ENCODE peak calls at places on chromosomes 13 and 19, in nine cellular contexts. One of them, this sample, is unnamed. For H3K36me3, the result is how much of the 10 kb centered on the place peaks cover.

GRCh38 chr13:44271915-44272341 is 101.7 kb upstream of the SERP2 start:
- DNase-seq in astrocyte: no peak
- DNase-seq in bronchial epithelial cell: no peak
- DNase-seq in endothelial cell of umbilical vein: no peak
- DNase-seq in mesenchymal stem cell: peak
- DNase-seq in body of pancreas: no peak
- DNase-seq in thoracic aorta: no peak
- DNase-seq in heart left ventricle: peak
- DNase-seq in cardiac muscle cell: peak
- DNase-seq in this sample: no peak

GRCh38 chr19:7426986-7427385 is 61.8 kb downstream of the PEX11G start:
- DNase-seq in body of pancreas: no peak
- DNase-seq in bronchial epithelial cell: no peak
- DNase-seq in thoracic aorta: no peak
- DNase-seq in cardiac muscle cell: no peak
- DNase-seq in astrocyte: no peak
- DNase-seq in mesenchymal stem cell: no peak
- DNase-seq in heart left ventricle: no peak
- DNase-seq in endothelial cell of umbilical vein: no peak
- DNase-seq in this sample: no peak

GRCh38 chr13:65966991-65967451 is 1263.1 kb downstream of the PCDH9 start:
- DNase-seq in body of pancreas: no peak
- DNase-seq in thoracic aorta: no peak
- DNase-seq in astrocyte: peak
- DNase-seq in mesenchymal stem cell: peak
- DNase-seq in cardiac muscle cell: peak
- DNase-seq in bronchial epithelial cell: peak
- DNase-seq in endothelial cell of umbilical vein: peak
- DNase-seq in heart left ventricle: no peak
- DNase-seq in this sample: no peak

GRCh38 chr19:48760514-48761221 is 5.3 kb downstream of the FGF21 start:
- DNase-seq in heart left ventricle: peak
- DNase-seq in astrocyte: no peak
- DNase-seq in body of pancreas: no peak
- DNase-seq in cardiac muscle cell: no peak
- DNase-seq in thoracic aorta: no peak
- DNase-seq in bronchial epithelial cell: peak
- DNase-seq in mesenchymal stem cell: no peak
- DNase-seq in endothelial cell of umbilical vein: peak
- DNase-seq in this sample: no peak

GRCh38 chr13:44719857-44720671 is 143.9 kb upstream of the TSC22D1 start:
- DNase-seq in body of pancreas: no peak
- DNase-seq in bronchial epithelial cell: no peak
- DNase-seq in astrocyte: peak
- DNase-seq in mesenchymal stem cell: peak
- DNase-seq in heart left ventricle: no peak
- DNase-seq in cardiac muscle cell: no peak
- DNase-seq in thoracic aorta: no peak
- DNase-seq in endothelial cell of umbilical vein: peak
- DNase-seq in this sample: peak

GRCh38 chr13:108070491-108070890 is 144.8 kb downstream of the LIG4 start:
- DNase-seq in bronchial epithelial cell: no peak
- DNase-seq in endothelial cell of umbilical vein: no peak
- DNase-seq in mesenchymal stem cell: no peak
- DNase-seq in body of pancreas: no peak
- DNase-seq in heart left ventricle: no peak
- DNase-seq in astrocyte: no peak
- DNase-seq in thoracic aorta: no peak
- DNase-seq in cardiac muscle cell: no peak
- DNase-seq in this sample: no peak

GRCh38 chr13:49300716-49301589 is 53.2 kb downstream of the CDADC1 start:
- DNase-seq in bronchial epithelial cell: peak
- DNase-seq in cardiac muscle cell: peak
- DNase-seq in astrocyte: peak
- DNase-seq in endothelial cell of umbilical vein: peak
- DNase-seq in body of pancreas: peak
- DNase-seq in thoracic aorta: no peak
- DNase-seq in mesenchymal stem cell: peak
- DNase-seq in heart left ventricle: peak
- DNase-seq in this sample: no peak

GRCh38 chr19:57830071-57830602 is at the start of gene ZNF587B:
- DNase-seq in body of pancreas: peak
- DNase-seq in thoracic aorta: no peak
- DNase-seq in bronchial epithelial cell: peak
- DNase-seq in heart left ventricle: peak
- DNase-seq in mesenchymal stem cell: peak
- DNase-seq in cardiac muscle cell: peak
- DNase-seq in endothelial cell of umbilical vein: peak
- DNase-seq in astrocyte: peak
- DNase-seq in this sample: no peak

GRCh38 chr13:111006508-111007031 is 91.7 kb upstream of the ANKRD10 start:
- DNase-seq in heart left ventricle: peak
- DNase-seq in cardiac muscle cell: no peak
- DNase-seq in bronchial epithelial cell: peak
- DNase-seq in endothelial cell of umbilical vein: peak
- DNase-seq in body of pancreas: peak
- DNase-seq in mesenchymal stem cell: peak
- DNase-seq in astrocyte: peak
- DNase-seq in thoracic aorta: peak
- DNase-seq in this sample: peak

GRCh38 chr13:19587635-19588300 is 26.4 kb upstream of the TPTE2 start:
- DNase-seq in thoracic aorta: no peak
- DNase-seq in astrocyte: peak
- DNase-seq in heart left ventricle: no peak
- DNase-seq in endothelial cell of umbilical vein: peak
- DNase-seq in mesenchymal stem cell: peak
- DNase-seq in bronchial epithelial cell: peak
- DNase-seq in body of pancreas: no peak
- DNase-seq in cardiac muscle cell: no peak
- DNase-seq in this sample: no peak

GRCh38 chr13:36251012-36251411 is 36.7 kb upstream of the SOHLH2 start:
- DNase-seq in body of pancreas: no peak
- DNase-seq in heart left ventricle: no peak
- DNase-seq in cardiac muscle cell: no peak
- DNase-seq in thoracic aorta: no peak
- DNase-seq in astrocyte: no peak
- DNase-seq in endothelial cell of umbilical vein: no peak
- DNase-seq in bronchial epithelial cell: no peak
- DNase-seq in mesenchymal stem cell: no peak
- DNase-seq in this sample: no peak

GRCh38 chr13:46668302-46668720 is 115.3 kb downstream of the LRCH1 start:
- DNase-seq in astrocyte: peak
- DNase-seq in bronchial epithelial cell: peak
- DNase-seq in thoracic aorta: no peak
- DNase-seq in heart left ventricle: peak
- DNase-seq in cardiac muscle cell: no peak
- DNase-seq in body of pancreas: no peak
- DNase-seq in endothelial cell of umbilical vein: peak
- DNase-seq in mesenchymal stem cell: peak
- DNase-seq in this sample: peak

GRCh38 chr13:113992276-113993005 is 18.6 kb upstream of the C13orf46 start:
- DNase-seq in mesenchymal stem cell: no peak
- DNase-seq in body of pancreas: no peak
- DNase-seq in heart left ventricle: no peak
- DNase-seq in astrocyte: no peak
- DNase-seq in endothelial cell of umbilical vein: no peak
- DNase-seq in thoracic aorta: no peak
- DNase-seq in cardiac muscle cell: no peak
- DNase-seq in bronchial epithelial cell: no peak
- DNase-seq in this sample: no peak

GRCh38 chr13:113997845-113998751 is 24.2 kb upstream of the C13orf46 start:
- DNase-seq in cardiac muscle cell: no peak
- DNase-seq in endothelial cell of umbilical vein: no peak
- DNase-seq in astrocyte: no peak
- DNase-seq in thoracic aorta: peak
- DNase-seq in body of pancreas: peak
- DNase-seq in mesenchymal stem cell: no peak
- DNase-seq in heart left ventricle: peak
- DNase-seq in bronchial epithelial cell: no peak
- DNase-seq in this sample: peak

GRCh38 chr13:113996912-113997745 is 23.3 kb upstream of the C13orf46 start:
- DNase-seq in mesenchymal stem cell: no peak
- DNase-seq in endothelial cell of umbilical vein: no peak
- DNase-seq in cardiac muscle cell: no peak
- DNase-seq in thoracic aorta: no peak
- DNase-seq in body of pancreas: no peak
- DNase-seq in heart left ventricle: no peak
- DNase-seq in bronchial epithelial cell: no peak
- DNase-seq in astrocyte: no peak
- DNase-seq in this sample: no peak

GRCh38 chr13:113996081-113996911 is 22.4 kb upstream of the C13orf46 start:
- DNase-seq in thoracic aorta: no peak
- DNase-seq in endothelial cell of umbilical vein: no peak
- DNase-seq in body of pancreas: no peak
- DNase-seq in bronchial epithelial cell: no peak
- DNase-seq in cardiac muscle cell: no peak
- DNase-seq in astrocyte: no peak
- DNase-seq in mesenchymal stem cell: no peak
- DNase-seq in heart left ventricle: no peak
- DNase-seq in this sample: no peak

DNA sequence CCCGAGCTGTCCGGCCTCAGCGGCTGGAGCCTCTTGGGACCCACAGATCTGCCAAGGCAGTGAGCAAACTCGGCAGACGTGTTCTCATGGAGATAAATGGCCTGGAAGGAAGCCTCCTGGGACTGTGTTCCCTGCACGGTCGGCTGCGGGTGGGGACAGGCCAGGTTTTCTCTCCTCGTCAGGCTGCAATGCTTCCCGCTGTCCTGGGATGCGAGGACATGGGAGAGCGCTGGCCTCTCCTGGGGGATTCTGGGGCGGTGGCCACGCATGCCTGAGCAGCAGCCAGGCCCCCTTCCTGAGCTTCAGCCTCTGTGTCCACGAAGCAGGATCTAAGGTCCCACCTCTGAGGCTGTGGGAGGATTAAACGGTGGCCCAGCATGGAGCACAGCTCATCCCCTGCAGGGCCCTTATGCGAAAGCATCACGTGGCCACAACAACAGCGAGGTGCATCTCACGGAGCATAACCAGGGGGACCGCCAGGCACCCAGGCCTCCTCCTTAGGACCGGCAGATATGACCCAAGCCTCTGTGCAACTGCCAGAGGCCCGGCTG is 21.2 kb upstream of the C13orf46 start:
- DNase-seq in body of pancreas: no peak
- DNase-seq in astrocyte: no peak
- DNase-seq in bronchial epithelial cell: no peak
- DNase-seq in cardiac muscle cell: no peak
- DNase-seq in thoracic aorta: no peak
- DNase-seq in heart left ventricle: no peak
- DNase-seq in mesenchymal stem cell: no peak
- DNase-seq in endothelial cell of umbilical vein: no peak
- DNase-seq in this sample: no peak
- H3K36me3 ChIP-seq in body of pancreas: under half
- H3K36me3 ChIP-seq in astrocyte: under half
- H3K36me3 ChIP-seq in bronchial epithelial cell: under half
- H3K36me3 ChIP-seq in cardiac muscle cell: under half
- H3K36me3 ChIP-seq in thoracic aorta: under half
- H3K36me3 ChIP-seq in heart left ventricle: under half
- H3K36me3 ChIP-seq in mesenchymal stem cell: half or more
- H3K36me3 ChIP-seq in endothelial cell of umbilical vein: under half
- H3K36me3 ChIP-seq in this sample: under half

GRCh38 chr19:55614711-55615552 is 9.4 kb downstream of the ZNF784 start:
- DNase-seq in body of pancreas: no peak
- DNase-seq in endothelial cell of umbilical vein: no peak
- DNase-seq in heart left ventricle: no peak
- DNase-seq in mesenchymal stem cell: no peak
- DNase-seq in thoracic aorta: no peak
- DNase-seq in bronchial epithelial cell: no peak
- DNase-seq in cardiac muscle cell: no peak
- DNase-seq in astrocyte: no peak
- DNase-seq in this sample: no peak
- H3K36me3 ChIP-seq in body of pancreas: under half
- H3K36me3 ChIP-seq in endothelial cell of umbilical vein: under half
- H3K36me3 ChIP-seq in heart left ventricle: under half
- H3K36me3 ChIP-seq in mesenchymal stem cell: half or more
- H3K36me3 ChIP-seq in thoracic aorta: under half
- H3K36me3 ChIP-seq in bronchial epithelial cell: under half
- H3K36me3 ChIP-seq in cardiac muscle cell: under half
- H3K36me3 ChIP-seq in astrocyte: under half
- H3K36me3 ChIP-seq in this sample: under half

GRCh38 chr13:73715910-73716257 is 418.3 kb downstream of the KLF12 start:
- DNase-seq in astrocyte: no peak
- DNase-seq in mesenchymal stem cell: no peak
- DNase-seq in thoracic aorta: no peak
- DNase-seq in heart left ventricle: no peak
- DNase-seq in body of pancreas: no peak
- DNase-seq in endothelial cell of umbilical vein: no peak
- DNase-seq in cardiac muscle cell: no peak
- DNase-seq in bronchial epithelial cell: peak
- DNase-seq in this sample: no peak

GRCh38 chr13:73720216-73720840 is 413.9 kb downstream of the KLF12 start:
- DNase-seq in body of pancreas: no peak
- DNase-seq in thoracic aorta: no peak
- DNase-seq in bronchial epithelial cell: peak
- DNase-seq in endothelial cell of umbilical vein: no peak
- DNase-seq in astrocyte: peak
- DNase-seq in mesenchymal stem cell: no peak
- DNase-seq in cardiac muscle cell: no peak
- DNase-seq in heart left ventricle: no peak
- DNase-seq in this sample: no peak

GRCh38 chr13:73717632-73718031 is 416.6 kb downstream of the KLF12 start:
- DNase-seq in heart left ventricle: no peak
- DNase-seq in body of pancreas: no peak
- DNase-seq in bronchial epithelial cell: peak
- DNase-seq in mesenchymal stem cell: peak
- DNase-seq in astrocyte: peak
- DNase-seq in thoracic aorta: no peak
- DNase-seq in endothelial cell of umbilical vein: peak
- DNase-seq in cardiac muscle cell: no peak
- DNase-seq in this sample: no peak

GRCh38 chr13:73715114-73715909 is 418.9 kb downstream of the KLF12 start:
- DNase-seq in thoracic aorta: no peak
- DNase-seq in bronchial epithelial cell: peak
- DNase-seq in endothelial cell of umbilical vein: no peak
- DNase-seq in mesenchymal stem cell: no peak
- DNase-seq in astrocyte: no peak
- DNase-seq in cardiac muscle cell: no peak
- DNase-seq in heart left ventricle: no peak
- DNase-seq in body of pancreas: no peak
- DNase-seq in this sample: no peak

GRCh38 chr13:73718248-73718647 is 416.0 kb downstream of the KLF12 start:
- DNase-seq in endothelial cell of umbilical vein: no peak
- DNase-seq in heart left ventricle: no peak
- DNase-seq in thoracic aorta: no peak
- DNase-seq in astrocyte: no peak
- DNase-seq in body of pancreas: no peak
- DNase-seq in cardiac muscle cell: no peak
- DNase-seq in mesenchymal stem cell: no peak
- DNase-seq in bronchial epithelial cell: no peak
- DNase-seq in this sample: no peak
- H3K36me3 ChIP-seq in endothelial cell of umbilical vein: under half
- H3K36me3 ChIP-seq in heart left ventricle: under half
- H3K36me3 ChIP-seq in thoracic aorta: under half
- H3K36me3 ChIP-seq in astrocyte: under half
- H3K36me3 ChIP-seq in body of pancreas: under half
- H3K36me3 ChIP-seq in cardiac muscle cell: under half
- H3K36me3 ChIP-seq in mesenchymal stem cell: under half
- H3K36me3 ChIP-seq in bronchial epithelial cell: under half
- H3K36me3 ChIP-seq in this sample: under half

DNA sequence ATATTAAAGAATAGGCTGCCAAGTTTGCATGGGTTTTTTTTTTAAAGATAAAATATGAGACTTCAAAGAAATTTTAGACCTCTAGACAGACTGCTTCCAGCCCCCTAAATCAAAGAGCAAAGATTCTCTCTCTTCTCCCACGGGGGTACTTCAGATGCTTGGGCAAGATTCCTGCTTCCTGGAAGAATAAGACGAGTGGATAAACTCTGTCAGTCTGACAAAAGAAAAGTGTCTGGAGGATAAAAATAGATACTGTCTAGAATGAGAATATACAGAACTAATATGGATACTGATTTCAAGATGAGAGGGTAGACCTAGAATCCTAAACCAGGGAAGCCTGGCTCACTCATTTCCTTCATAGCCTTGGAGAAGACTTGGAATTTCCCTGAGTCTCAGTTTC is 435.1 kb downstream of the FOXO1 start:
- DNase-seq in thoracic aorta: no peak
- DNase-seq in mesenchymal stem cell: peak
- DNase-seq in bronchial epithelial cell: no peak
- DNase-seq in heart left ventricle: no peak
- DNase-seq in endothelial cell of umbilical vein: no peak
- DNase-seq in astrocyte: peak
- DNase-seq in body of pancreas: no peak
- DNase-seq in cardiac muscle cell: no peak
- DNase-seq in this sample: no peak
- H3K36me3 ChIP-seq in thoracic aorta: under half
- H3K36me3 ChIP-seq in mesenchymal stem cell: under half
- H3K36me3 ChIP-seq in bronchial epithelial cell: under half
- H3K36me3 ChIP-seq in heart left ventricle: under half
- H3K36me3 ChIP-seq in endothelial cell of umbilical vein: under half
- H3K36me3 ChIP-seq in astrocyte: under half
- H3K36me3 ChIP-seq in body of pancreas: under half
- H3K36me3 ChIP-seq in cardiac muscle cell: under half
- H3K36me3 ChIP-seq in this sample: under half

This sample was measured in BJ.